ENCODE peak calls at places on chromosomes 11 and 22, in eight cellular contexts. One of them, this sample, is unnamed.
A peak's percentile ranks its signal among the peaks of the same experiment; 100 is the strongest.

GRCh38 chr22:23715811-23716355 is 25.1 kb downstream of the RGL4 start:
- DNase-seq in thoracic aorta: no peak
- DNase-seq in fibroblast of lung: no peak
- DNase-seq in GM23338: no peak
- DNase-seq in spleen: peak; percentile 76
- DNase-seq in heart left ventricle: no peak
- DNase-seq in breast epithelium: no peak
- DNase-seq in heart right ventricle: no peak
- DNase-seq in this sample: no peak

GRCh38 chr11:11416917-11417316 is 63.9 kb upstream of the CSNK2A3 start:
- DNase-seq in GM23338: no peak
- DNase-seq in heart right ventricle: no peak
- DNase-seq in fibroblast of lung: peak; percentile 57
- DNase-seq in heart left ventricle: no peak
- DNase-seq in thoracic aorta: no peak
- DNase-seq in breast epithelium: no peak
- DNase-seq in spleen: no peak
- DNase-seq in this sample: no peak

GRCh38 chr11:78208257-78209165 is 19.8 kb downstream of the USP35 start:
- DNase-seq in fibroblast of lung: no peak
- DNase-seq in GM23338: no peak
- DNase-seq in heart left ventricle: no peak
- DNase-seq in spleen: peak; percentile 51
- DNase-seq in thoracic aorta: no peak
- DNase-seq in heart right ventricle: no peak
- DNase-seq in breast epithelium: no peak
- DNase-seq in this sample: no peak

GRCh38 chr11:80837051-80837450 is 1396.2 kb upstream of the TENM4 start:
- DNase-seq in fibroblast of lung: no peak
- DNase-seq in thoracic aorta: no peak
- DNase-seq in heart right ventricle: no peak
- DNase-seq in breast epithelium: no peak
- DNase-seq in spleen: no peak
- DNase-seq in GM23338: no peak
- DNase-seq in heart left ventricle: no peak
- DNase-seq in this sample: no peak

GRCh38 chr22:24968066-24968561 is 15.6 kb downstream of the KIAA1671 start:
- DNase-seq in heart left ventricle: no peak
- DNase-seq in spleen: no peak
- DNase-seq in thoracic aorta: no peak
- DNase-seq in breast epithelium: peak; percentile 82
- DNase-seq in heart right ventricle: peak; percentile 29
- DNase-seq in GM23338: peak; percentile 96
- DNase-seq in fibroblast of lung: no peak
- DNase-seq in this sample: no peak

GRCh38 chr11:126732981-126733380 is 267.6 kb downstream of the KIRREL3 start:
- DNase-seq in breast epithelium: no peak
- DNase-seq in GM23338: no peak
- DNase-seq in heart right ventricle: no peak
- DNase-seq in heart left ventricle: no peak
- DNase-seq in spleen: no peak
- DNase-seq in thoracic aorta: no peak
- DNase-seq in fibroblast of lung: no peak
- DNase-seq in this sample: no peak

GRCh38 chr22:35496768-35497312 is 43.8 kb upstream of the RASD2 start:
- DNase-seq in breast epithelium: no peak
- DNase-seq in fibroblast of lung: no peak
- DNase-seq in heart left ventricle: no peak
- DNase-seq in thoracic aorta: no peak
- DNase-seq in GM23338: no peak
- DNase-seq in heart right ventricle: no peak
- DNase-seq in spleen: no peak
- DNase-seq in this sample: no peak

GRCh38 chr22:35149149-35149548 is 83.2 kb downstream of the ISX start:
- DNase-seq in heart left ventricle: no peak
- DNase-seq in breast epithelium: no peak
- DNase-seq in spleen: peak; percentile 17
- DNase-seq in GM23338: no peak
- DNase-seq in heart right ventricle: no peak
- DNase-seq in fibroblast of lung: no peak
- DNase-seq in thoracic aorta: no peak
- DNase-seq in this sample: no peak

GRCh38 chr11:10770626-10771254 is 19.7 kb downstream of the CTR9 start:
- DNase-seq in heart left ventricle: no peak
- DNase-seq in heart right ventricle: peak; percentile 47
- DNase-seq in fibroblast of lung: peak; percentile 63
- DNase-seq in GM23338: peak; percentile 78
- DNase-seq in breast epithelium: no peak
- DNase-seq in thoracic aorta: no peak
- DNase-seq in spleen: no peak
- DNase-seq in this sample: no peak

GRCh38 chr11:126317681-126318641 is 14.1 kb downstream of the DCPS start:
- DNase-seq in breast epithelium: peak; percentile 49
- DNase-seq in fibroblast of lung: peak; percentile 91
- DNase-seq in heart left ventricle: peak; percentile 82
- DNase-seq in heart right ventricle: peak; percentile 74
- DNase-seq in GM23338: no peak
- DNase-seq in thoracic aorta: no peak
- DNase-seq in spleen: peak; percentile 55
- DNase-seq in this sample: peak; percentile 89

GRCh38 chr11:69380921-69381581 is 87.1 kb downstream of the MYEOV start:
- DNase-seq in breast epithelium: no peak
- DNase-seq in spleen: peak; percentile 57
- DNase-seq in fibroblast of lung: no peak
- DNase-seq in heart left ventricle: no peak
- DNase-seq in thoracic aorta: no peak
- DNase-seq in GM23338: no peak
- DNase-seq in heart right ventricle: peak; percentile 9
- DNase-seq in this sample: peak; percentile 46

GRCh38 chr11:37450613-37451012 is 852.6 kb upstream of the RAG2 start:
- DNase-seq in thoracic aorta: no peak
- DNase-seq in breast epithelium: no peak
- DNase-seq in spleen: no peak
- DNase-seq in fibroblast of lung: peak; percentile 17
- DNase-seq in GM23338: no peak
- DNase-seq in heart right ventricle: no peak
- DNase-seq in heart left ventricle: no peak
- DNase-seq in this sample: no peak

GRCh38 chr11:104653011-104653806 is 245.1 kb downstream of the CASP12 start:
- DNase-seq in thoracic aorta: no peak
- DNase-seq in GM23338: no peak
- DNase-seq in heart right ventricle: no peak
- DNase-seq in spleen: no peak
- DNase-seq in fibroblast of lung: peak; percentile 28
- DNase-seq in heart left ventricle: no peak
- DNase-seq in breast epithelium: no peak
- DNase-seq in this sample: no peak

GRCh38 chr22:48577014-48577690 is 1250.5 kb downstream of the BRD1 start:
- DNase-seq in thoracic aorta: no peak
- DNase-seq in breast epithelium: no peak
- DNase-seq in spleen: no peak
- DNase-seq in GM23338: no peak
- DNase-seq in heart right ventricle: no peak
- DNase-seq in fibroblast of lung: no peak
- DNase-seq in heart left ventricle: peak; percentile 53
- DNase-seq in this sample: no peak
- TF ChIP-seq CTCF in thoracic aorta: no peak
- TF ChIP-seq CTCF in breast epithelium: no peak
- TF ChIP-seq CTCF in spleen: no peak
- TF ChIP-seq CTCF in GM23338: no peak
- TF ChIP-seq CTCF in heart right ventricle: no peak
- TF ChIP-seq CTCF in fibroblast of lung: no peak
- TF ChIP-seq CTCF in heart left ventricle: no peak
- TF ChIP-seq CTCF in this sample: no peak

DNA sequence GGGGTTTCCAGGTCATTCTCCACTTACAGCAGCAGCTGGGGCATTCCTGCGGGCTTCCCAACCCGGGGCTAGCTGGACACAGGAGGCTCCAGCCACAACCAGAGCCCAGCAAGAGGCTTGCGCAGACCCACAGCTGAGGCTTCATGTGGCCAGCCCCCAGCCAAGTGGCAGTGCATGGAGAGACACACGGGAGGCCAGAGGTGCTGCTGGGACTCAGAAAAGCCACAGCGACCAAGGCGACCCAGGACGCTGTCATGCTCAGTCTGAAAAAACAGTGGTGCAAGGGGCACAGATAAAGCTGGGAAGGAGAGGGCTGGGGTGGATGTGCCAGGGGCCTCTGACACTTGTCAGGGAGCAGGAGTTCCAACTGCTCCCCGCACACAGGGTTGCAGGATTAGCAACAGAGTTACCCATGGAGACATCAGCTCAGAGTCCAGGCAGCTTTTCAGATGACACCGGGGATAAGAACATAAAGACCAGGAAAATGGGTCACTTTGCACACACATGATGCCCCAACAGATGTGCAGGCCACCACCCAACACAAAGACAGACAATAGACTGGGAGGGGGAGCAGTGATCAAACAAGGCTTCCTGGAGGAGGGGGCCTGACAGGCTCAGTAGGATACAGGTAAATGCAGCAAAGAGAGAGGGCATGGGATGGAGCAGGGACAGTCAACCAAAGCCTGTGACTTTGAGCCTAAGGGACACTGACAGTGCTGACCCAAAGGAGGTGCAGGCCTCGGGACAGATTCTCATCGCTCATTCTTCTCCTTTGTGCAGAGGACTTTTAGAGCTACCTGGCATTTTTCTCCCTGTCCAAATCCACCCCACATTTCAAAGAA is 6.9 kb upstream of the NEAT1 start:
- DNase-seq in fibroblast of lung: no peak
- DNase-seq in breast epithelium: no peak
- DNase-seq in heart left ventricle: peak; percentile 65
- DNase-seq in spleen: peak; percentile 79
- DNase-seq in thoracic aorta: no peak
- DNase-seq in heart right ventricle: no peak
- DNase-seq in GM23338: no peak
- DNase-seq in this sample: peak; percentile 75
- H3K4me1 ChIP-seq in fibroblast of lung: peaks cover 34% of the 10 kb centered on the region
- H3K4me1 ChIP-seq in breast epithelium: peaks cover 26% of the 10 kb centered on the region
- H3K4me1 ChIP-seq in heart left ventricle: peaks cover 25% of the 10 kb centered on the region
- H3K4me1 ChIP-seq in spleen: peaks cover 67% of the 10 kb centered on the region
- H3K4me1 ChIP-seq in thoracic aorta: peaks cover 50% of the 10 kb centered on the region
- H3K4me1 ChIP-seq in heart right ventricle: peaks cover 73% of the 10 kb centered on the region
- H3K4me1 ChIP-seq in GM23338: peaks cover 41% of the 10 kb centered on the region
- H3K4me1 ChIP-seq in this sample: peaks cover 73% of the 10 kb centered on the region

GRCh38 chr11:110713469-110713776 is 1.2 kb upstream of the ARHGAP20 start:
- DNase-seq in thoracic aorta: no peak
- DNase-seq in heart left ventricle: no peak
- DNase-seq in GM23338: no peak
- DNase-seq in heart right ventricle: no peak
- DNase-seq in breast epithelium: no peak
- DNase-seq in spleen: no peak
- DNase-seq in fibroblast of lung: no peak
- DNase-seq in this sample: no peak
- H3K27ac ChIP-seq in thoracic aorta: no peak overlapping the region
- H3K27ac ChIP-seq in heart left ventricle: no peak overlapping the region
- H3K27ac ChIP-seq in GM23338: no peak overlapping the region
- H3K27ac ChIP-seq in heart right ventricle: no peak overlapping the region
- H3K27ac ChIP-seq in breast epithelium: no peak overlapping the region
- H3K27ac ChIP-seq in spleen: peak overlapping the region; percentile 82
- H3K27ac ChIP-seq in fibroblast of lung: no peak overlapping the region
- H3K27ac ChIP-seq in this sample: no peak overlapping the region

DNA sequence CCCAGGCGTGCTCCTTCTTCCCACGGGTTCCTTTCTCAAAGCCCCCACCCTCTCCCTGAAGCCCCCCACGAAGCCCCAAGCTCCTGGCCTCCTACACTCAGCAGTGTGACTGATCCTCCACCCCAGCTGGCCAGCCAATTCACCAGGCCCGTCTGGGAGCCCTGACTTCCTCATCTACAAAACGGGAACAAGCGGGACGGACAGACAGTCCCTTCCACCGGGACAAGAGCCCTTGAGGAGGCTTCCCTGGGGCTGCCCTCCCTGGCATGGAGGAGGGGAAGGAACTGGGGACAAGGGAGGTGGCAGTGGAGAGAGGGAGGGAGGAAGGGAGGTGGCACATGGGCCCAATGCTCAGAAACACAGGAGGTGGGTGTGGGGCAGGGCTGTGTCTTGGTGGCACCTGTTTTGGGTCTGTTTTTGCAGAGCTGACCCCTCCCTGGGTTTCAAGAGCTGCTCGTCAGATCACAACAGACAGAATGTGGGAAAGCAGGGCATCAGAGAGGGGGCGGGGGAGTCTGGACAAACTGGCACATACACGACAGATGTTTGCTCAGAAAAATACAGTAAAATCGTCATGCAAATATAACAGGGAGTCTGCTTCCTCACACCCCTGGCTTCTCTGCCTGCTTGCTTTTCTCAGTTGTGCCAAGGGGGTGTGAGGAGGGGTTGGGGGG is 56.8 kb downstream of the ELFN2 start:
- DNase-seq in spleen: peak; percentile 81
- DNase-seq in fibroblast of lung: no peak
- DNase-seq in thoracic aorta: no peak
- DNase-seq in breast epithelium: no peak
- DNase-seq in heart left ventricle: no peak
- DNase-seq in GM23338: no peak
- DNase-seq in heart right ventricle: peak; percentile 37
- DNase-seq in this sample: no peak
- TF ChIP-seq CTCF in spleen: no peak
- TF ChIP-seq CTCF in fibroblast of lung: no peak
- TF ChIP-seq CTCF in thoracic aorta: no peak
- TF ChIP-seq CTCF in breast epithelium: no peak
- TF ChIP-seq CTCF in heart left ventricle: no peak
- TF ChIP-seq CTCF in GM23338: no peak
- TF ChIP-seq CTCF in heart right ventricle: no peak
- TF ChIP-seq CTCF in this sample: no peak

GRCh38 chr11:9573054-9573774 is at the start of gene WEE1:
- DNase-seq in heart left ventricle: peak; percentile 100
- DNase-seq in thoracic aorta: peak; percentile 87
- DNase-seq in fibroblast of lung: peak; percentile 98
- DNase-seq in heart right ventricle: peak; percentile 99
- DNase-seq in breast epithelium: peak; percentile 98
- DNase-seq in spleen: peak; percentile 99
- DNase-seq in GM23338: peak; percentile 99
- DNase-seq in this sample: peak; percentile 98
- H3K4me1 ChIP-seq in heart left ventricle: peaks cover 8% of the 10 kb centered on the region
- H3K4me1 ChIP-seq in thoracic aorta: peaks cover 29% of the 10 kb centered on the region
- H3K4me1 ChIP-seq in fibroblast of lung: peaks cover 2% of the 10 kb centered on the region
- H3K4me1 ChIP-seq in heart right ventricle: peaks cover 37% of the 10 kb centered on the region
- H3K4me1 ChIP-seq in breast epithelium: no peaks in the 10 kb centered on the region
- H3K4me1 ChIP-seq in spleen: peaks cover 86% of the 10 kb centered on the region
- H3K4me1 ChIP-seq in GM23338: peaks cover 40% of the 10 kb centered on the region
- H3K4me1 ChIP-seq in this sample: peaks cover 69% of the 10 kb centered on the region

This sample was measured in suprapubic skin.